ENCODE peak calls at places on chromosomes 6 and 20, in nine cellular contexts. Z, D, O, I, Q, C, F, V and N are unnamed samples.

GRCh38 chr6:73694711-73695411 is 1.1 kb upstream of the CD109 start:
- DNase-seq in D (peak), Z (no peak), C (peak), V (peak), I (no peak), O (no peak), F (no peak), Q (no peak), N (peak)

GRCh38 chr6:107344383-107344782 is 115.0 kb downstream of the PDSS2 start:
- DNase-seq in Q (no peak), C (no peak), Z (no peak), V (no peak), D (no peak), I (no peak), O (no peak), F (no peak), N (no peak)

GRCh38 chr6:110581682-110582081 is 105.3 kb upstream of the SLC22A16 start:
- DNase-seq in C (no peak), F (no peak), I (no peak), D (no peak), Z (no peak), O (no peak), Q (no peak), V (no peak), N (peak)

GRCh38 chr6:157139054-157139708 is 184.1 kb downstream of the TMEM242 start:
- DNase-seq in D (no peak), O (no peak), Z (no peak), V (no peak), Q (no peak), C (no peak), I (no peak), F (no peak), N (no peak)

GRCh38 chr6:149236584-149236983 is 80.9 kb upstream of the TAB2 start:
- DNase-seq in Z (no peak), I (peak), V (peak), Q (no peak), D (no peak), O (no peak), C (no peak), F (no peak), N (no peak)

GRCh38 chr6:101286146-101286545 is 107.4 kb upstream of the GRIK2 start:
- DNase-seq in Q (no peak), D (no peak), C (no peak), I (peak), V (no peak), F (no peak), O (no peak), Z (no peak), N (no peak)

GRCh38 chr20:40663991-40664880 is 24.8 kb downstream of the MAFB start:
- DNase-seq in O (no peak), C (no peak), F (no peak), Q (no peak), V (no peak), Z (no peak), I (no peak), D (no peak), N (peak)

GRCh38 chr20:48708116-48708515 is 119.7 kb downstream of the PREX1 start:
- DNase-seq in D (no peak), O (peak), C (no peak), V (no peak), Z (no peak), Q (no peak), F (no peak), I (no peak), N (no peak)

GRCh38 chr20:38579219-38579618 is 1.8 kb upstream of the ADIG start:
- DNase-seq in F (no peak), O (no peak), Z (no peak), I (no peak), Q (no peak), D (no peak), C (no peak), V (no peak), N (no peak)

GRCh38 chr6:158819977-158820632 is 937 bp upstream of the EZR start:
- DNase-seq in Z (no peak), V (no peak), I (no peak), C (peak), O (no peak), D (peak), Q (no peak), F (no peak), N (no peak)

GRCh38 chr6:170202416-170203135 is 88.3 kb downstream of the DLL1 start:
- DNase-seq in Z (no peak), V (no peak), Q (no peak), D (no peak), C (no peak), O (no peak), I (no peak), F (no peak), N (no peak)

GRCh38 chr20:49573900-49574416 is 6.0 kb upstream of the PTGIS start:
- DNase-seq in Q (peak), V (peak), O (peak), I (no peak), F (no peak), C (no peak), D (no peak), Z (peak), N (no peak)

GRCh38 chr20:1301031-1301529 is 27.9 kb downstream of the SDCBP2 start:
- DNase-seq in D (peak), I (no peak), O (peak), C (peak), F (no peak), Z (peak), V (peak), Q (peak), N (peak)

GRCh38 chr6:101296184-101296583 is 97.3 kb upstream of the GRIK2 start:
- DNase-seq in Z (no peak), F (no peak), V (peak), O (no peak), D (no peak), I (no peak), C (no peak), Q (peak), N (no peak)